ENCODE peak calls at places on chromosomes 4 and X, in seven cellular contexts. One of them, this sample, is unnamed.

GRCh38 chrX:67607436-67607835 is 63.6 kb downstream of the AR start:
- DNase-seq in H1: no peak
- DNase-seq in IMR-90: peak; percentile 44
- DNase-seq in HCT116: no peak
- DNase-seq in GM12878: no peak
- DNase-seq in K562: no peak
- DNase-seq in A549: no peak
- DNase-seq in this sample: no peak

GRCh38 chrX:151713859-151714258 is 2.0 kb upstream of the FATE1 start:
- DNase-seq in A549: peak; percentile 61
- DNase-seq in HCT116: peak; percentile 2
- DNase-seq in H1: peak; percentile 63
- DNase-seq in IMR-90: no peak
- DNase-seq in GM12878: no peak
- DNase-seq in K562: peak; percentile 55
- DNase-seq in this sample: peak; percentile 0

GRCh38 chrX:152915541-152916241 is 17.8 kb downstream of the ZNF185 start:
- DNase-seq in A549: peak; percentile 51
- DNase-seq in K562: peak; percentile 66
- DNase-seq in IMR-90: peak; percentile 79
- DNase-seq in H1: peak; percentile 65
- DNase-seq in GM12878: no peak
- DNase-seq in HCT116: peak; percentile 18
- DNase-seq in this sample: peak; percentile 22

GRCh38 chr4:159607824-159608223 is 504.9 kb downstream of the RAPGEF2 start:
- DNase-seq in HCT116: no peak
- DNase-seq in IMR-90: no peak
- DNase-seq in A549: no peak
- DNase-seq in H1: no peak
- DNase-seq in GM12878: no peak
- DNase-seq in K562: no peak
- DNase-seq in this sample: no peak

GRCh38 chrX:125132274-125132673 is 187.4 kb upstream of the TEX13C start:
- DNase-seq in IMR-90: peak; percentile 0
- DNase-seq in A549: peak; percentile 3
- DNase-seq in H1: no peak
- DNase-seq in HCT116: no peak
- DNase-seq in K562: peak; percentile 32
- DNase-seq in GM12878: no peak
- DNase-seq in this sample: peak; percentile 0

GRCh38 chr4:2394544-2394943 is 23.9 kb downstream of the ZFYVE28 start:
- DNase-seq in A549: no peak
- DNase-seq in GM12878: no peak
- DNase-seq in K562: no peak
- DNase-seq in IMR-90: no peak
- DNase-seq in H1: no peak
- DNase-seq in HCT116: no peak
- DNase-seq in this sample: no peak

GRCh38 chrX:109399831-109400230 is 82.1 kb downstream of the GUCY2F start:
- DNase-seq in H1: no peak
- DNase-seq in GM12878: no peak
- DNase-seq in A549: no peak
- DNase-seq in HCT116: no peak
- DNase-seq in K562: no peak
- DNase-seq in IMR-90: no peak
- DNase-seq in this sample: no peak

GRCh38 chr4:38820329-38821061 is 15.9 kb upstream of the TLR1 start:
- DNase-seq in HCT116: no peak
- DNase-seq in H1: no peak
- DNase-seq in K562: no peak
- DNase-seq in A549: no peak
- DNase-seq in GM12878: peak; percentile 69
- DNase-seq in IMR-90: no peak
- DNase-seq in this sample: no peak

GRCh38 chr4:104128031-104128849 is 366.5 kb downstream of the CXXC4 start:
- DNase-seq in A549: no peak
- DNase-seq in GM12878: no peak
- DNase-seq in K562: no peak
- DNase-seq in HCT116: no peak
- DNase-seq in IMR-90: no peak
- DNase-seq in H1: no peak
- DNase-seq in this sample: no peak

GRCh38 chr4:186058253-186058979 is 10.5 kb upstream of the TLR3 start:
- DNase-seq in IMR-90: no peak
- DNase-seq in GM12878: peak; percentile 60
- DNase-seq in A549: no peak
- DNase-seq in HCT116: no peak
- DNase-seq in K562: no peak
- DNase-seq in H1: no peak
- DNase-seq in this sample: no peak

GRCh38 chrX:6440647-6441046 is 94.3 kb downstream of the VCX3A start:
- DNase-seq in HCT116: no peak
- DNase-seq in H1: no peak
- DNase-seq in GM12878: no peak
- DNase-seq in A549: no peak
- DNase-seq in IMR-90: no peak
- DNase-seq in K562: no peak
- DNase-seq in this sample: no peak

GRCh38 chr4:3248811-3249661 is at the start of gene MSANTD1:
- DNase-seq in HCT116: no peak
- DNase-seq in A549: no peak
- DNase-seq in IMR-90: peak; percentile 60
- DNase-seq in GM12878: no peak
- DNase-seq in H1: no peak
- DNase-seq in K562: no peak
- DNase-seq in this sample: no peak

GRCh38 chr4:85478576-85478975 is 3.6 kb downstream of the ARHGAP24 start:
- DNase-seq in IMR-90: no peak
- DNase-seq in HCT116: no peak
- DNase-seq in GM12878: no peak
- DNase-seq in A549: no peak
- DNase-seq in H1: no peak
- DNase-seq in K562: no peak
- DNase-seq in this sample: no peak

GRCh38 chr4:16114546-16114945 is 30.7 kb upstream of the PROM1 start:
- DNase-seq in HCT116: no peak
- DNase-seq in GM12878: no peak
- DNase-seq in IMR-90: no peak
- DNase-seq in A549: no peak
- DNase-seq in H1: no peak
- DNase-seq in K562: no peak
- DNase-seq in this sample: no peak

GRCh38 chr4:34158883-34159282 is 2085.4 kb downstream of the ARAP2 start:
- DNase-seq in GM12878: no peak
- DNase-seq in H1: no peak
- DNase-seq in A549: no peak
- DNase-seq in K562: no peak
- DNase-seq in IMR-90: peak; percentile 27
- DNase-seq in HCT116: no peak
- DNase-seq in this sample: no peak

GRCh38 chr4:82833696-82834313 is 35.2 kb upstream of the SCD5 start:
- DNase-seq in K562: no peak
- DNase-seq in H1: no peak
- DNase-seq in GM12878: no peak
- DNase-seq in A549: no peak
- DNase-seq in HCT116: no peak
- DNase-seq in IMR-90: peak; percentile 94
- DNase-seq in this sample: peak; percentile 27

GRCh38 chrX:17376381-17377046 is 1.5 kb downstream of the NHS start:
- DNase-seq in H1: peak; percentile 46
- DNase-seq in IMR-90: no peak
- DNase-seq in K562: no peak
- DNase-seq in A549: peak; percentile 17
- DNase-seq in GM12878: no peak
- DNase-seq in HCT116: no peak
- DNase-seq in this sample: no peak

GRCh38 chr4:153223935-153224334 is 19.7 kb downstream of the TRIM2 start:
- DNase-seq in K562: no peak
- DNase-seq in H1: no peak
- DNase-seq in IMR-90: peak; percentile 46
- DNase-seq in GM12878: no peak
- DNase-seq in HCT116: no peak
- DNase-seq in A549: no peak
- DNase-seq in this sample: no peak

GRCh38 chr4:77819836-77820679 is 890 bp upstream of the CNOT6L start:
- DNase-seq in K562: peak; percentile 94
- DNase-seq in A549: peak; percentile 59
- DNase-seq in H1: peak; percentile 94
- DNase-seq in GM12878: peak; percentile 37
- DNase-seq in IMR-90: peak; percentile 70
- DNase-seq in HCT116: peak; percentile 62
- DNase-seq in this sample: peak; percentile 52

GRCh38 chrX:45622538-45622937 is 421.9 kb upstream of the DIPK2B start:
- DNase-seq in HCT116: no peak
- DNase-seq in IMR-90: peak; percentile 65
- DNase-seq in A549: no peak
- DNase-seq in H1: no peak
- DNase-seq in K562: no peak
- DNase-seq in GM12878: no peak
- DNase-seq in this sample: no peak

GRCh38 chr4:173417833-173418232 is 18.9 kb upstream of the SCRG1 start:
- DNase-seq in H1: no peak
- DNase-seq in HCT116: no peak
- DNase-seq in IMR-90: no peak
- DNase-seq in K562: no peak
- DNase-seq in A549: no peak
- DNase-seq in GM12878: no peak
- DNase-seq in this sample: no peak
- TF ChIP-seq POLR2A in H1: no peak
- TF ChIP-seq POLR2A in HCT116: no peak
- TF ChIP-seq POLR2A in IMR-90: no peak
- TF ChIP-seq POLR2A in K562: no peak
- TF ChIP-seq POLR2A in A549: no peak
- TF ChIP-seq POLR2A in GM12878: no peak
- TF ChIP-seq POLR2A in this sample: no peak

GRCh38 chr4:88178633-88179231 is 20.3 kb upstream of the ABCG2 start:
- DNase-seq in K562: no peak
- DNase-seq in A549: no peak
- DNase-seq in IMR-90: no peak
- DNase-seq in HCT116: no peak
- DNase-seq in H1: no peak
- DNase-seq in GM12878: no peak
- DNase-seq in this sample: no peak

GRCh38 chr4:88172987-88173386 is 14.5 kb upstream of the ABCG2 start:
- DNase-seq in K562: no peak
- DNase-seq in IMR-90: no peak
- DNase-seq in GM12878: no peak
- DNase-seq in HCT116: no peak
- DNase-seq in A549: no peak
- DNase-seq in H1: no peak
- DNase-seq in this sample: no peak

GRCh38 chr4:88179261-88179660 is 20.8 kb upstream of the ABCG2 start:
- DNase-seq in A549: no peak
- DNase-seq in H1: no peak
- DNase-seq in K562: no peak
- DNase-seq in GM12878: no peak
- DNase-seq in IMR-90: no peak
- DNase-seq in HCT116: no peak
- DNase-seq in this sample: no peak

GRCh38 chr4:88177981-88178632 is 19.7 kb upstream of the ABCG2 start:
- DNase-seq in HCT116: peak; percentile 34
- DNase-seq in K562: peak; percentile 44
- DNase-seq in H1: peak; percentile 71
- DNase-seq in IMR-90: peak; percentile 85
- DNase-seq in A549: peak; percentile 46
- DNase-seq in GM12878: no peak
- DNase-seq in this sample: peak; percentile 28
- TF ChIP-seq CEBPB in HCT116: no peak
- TF ChIP-seq CEBPB in K562: no peak
- TF ChIP-seq CEBPB in H1: no peak
- TF ChIP-seq CEBPB in IMR-90: no peak
- TF ChIP-seq CEBPB in A549: no peak
- TF ChIP-seq CEBPB in GM12878: no peak
- TF ChIP-seq CEBPB in this sample: no peak

GRCh38 chr4:173189117-173189693 is 20.6 kb downstream of the GALNT7 start:
- DNase-seq in GM12878: no peak
- DNase-seq in A549: no peak
- DNase-seq in H1: no peak
- DNase-seq in HCT116: no peak
- DNase-seq in IMR-90: peak; percentile 85
- DNase-seq in K562: no peak
- DNase-seq in this sample: no peak

GRCh38 chr4:173188648-173189047 is 20.0 kb downstream of the GALNT7 start:
- DNase-seq in A549: no peak
- DNase-seq in H1: no peak
- DNase-seq in GM12878: no peak
- DNase-seq in IMR-90: no peak
- DNase-seq in HCT116: no peak
- DNase-seq in K562: no peak
- DNase-seq in this sample: no peak

GRCh38 chr4:173181769-173182374 is 13.3 kb downstream of the GALNT7 start:
- DNase-seq in GM12878: no peak
- DNase-seq in HCT116: peak; percentile 75
- DNase-seq in A549: no peak
- DNase-seq in IMR-90: peak; percentile 80
- DNase-seq in H1: no peak
- DNase-seq in K562: no peak
- DNase-seq in this sample: no peak

GRCh38 chr4:173182403-173182802 is 13.8 kb downstream of the GALNT7 start:
- DNase-seq in H1: no peak
- DNase-seq in A549: no peak
- DNase-seq in IMR-90: peak; percentile 88
- DNase-seq in GM12878: no peak
- DNase-seq in HCT116: peak; percentile 72
- DNase-seq in K562: no peak
- DNase-seq in this sample: no peak

DNA sequence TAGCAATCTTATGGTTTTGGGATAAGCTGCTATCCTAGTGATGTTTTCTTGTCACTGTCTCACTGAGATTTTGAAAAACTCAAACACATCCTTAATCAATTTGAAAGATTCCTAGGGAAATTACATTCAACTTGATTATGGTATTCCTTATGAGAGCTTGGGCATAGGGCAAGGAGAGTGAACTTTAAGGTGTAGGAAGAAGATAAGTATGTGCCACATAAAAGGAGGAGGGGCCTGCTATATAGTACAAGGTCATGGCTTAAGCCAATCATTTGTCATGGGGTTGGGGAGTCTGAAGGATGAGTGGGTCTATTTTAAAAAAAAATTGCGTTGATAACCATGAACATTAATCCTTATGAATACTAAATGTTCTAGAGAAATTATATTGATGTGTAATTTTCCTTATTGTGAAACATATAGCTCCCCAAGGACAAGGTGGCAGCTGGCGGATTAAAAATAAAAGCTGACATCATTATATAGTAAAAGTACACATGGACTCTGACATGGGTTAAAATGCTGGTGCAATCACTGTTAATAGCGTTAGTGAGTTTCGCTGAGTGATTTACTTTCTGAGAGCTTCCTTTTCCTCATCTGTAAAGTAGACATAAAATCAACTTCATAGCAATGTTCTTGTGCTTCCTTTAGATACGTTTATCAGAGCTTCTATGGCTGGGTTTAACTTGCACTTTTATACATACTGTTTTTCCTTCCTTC is 17.4 kb downstream of the GALNT7 start:
- DNase-seq in K562: no peak
- DNase-seq in A549: no peak
- DNase-seq in GM12878: no peak
- DNase-seq in HCT116: no peak
- DNase-seq in H1: no peak
- DNase-seq in IMR-90: no peak
- DNase-seq in this sample: no peak
- TF ChIP-seq POLR2A in K562: no peak
- TF ChIP-seq POLR2A in A549: no peak
- TF ChIP-seq POLR2A in GM12878: no peak
- TF ChIP-seq POLR2A in HCT116: no peak
- TF ChIP-seq POLR2A in H1: no peak
- TF ChIP-seq POLR2A in IMR-90: no peak
- TF ChIP-seq POLR2A in this sample: no peak

GRCh38 chrX:93538575-93538974 is 134.8 kb downstream of the NAP1L3 start:
- DNase-seq in IMR-90: no peak
- DNase-seq in K562: peak; percentile 1
- DNase-seq in GM12878: no peak
- DNase-seq in A549: peak; percentile 0
- DNase-seq in HCT116: no peak
- DNase-seq in H1: no peak
- DNase-seq in this sample: no peak
- TF ChIP-seq CEBPB in IMR-90: no peak
- TF ChIP-seq CEBPB in K562: no peak
- TF ChIP-seq CEBPB in GM12878: no peak
- TF ChIP-seq CEBPB in A549: no peak
- TF ChIP-seq CEBPB in HCT116: no peak
- TF ChIP-seq CEBPB in H1: no peak
- TF ChIP-seq CEBPB in this sample: no peak

This sample was measured in HepG2.